ENCODE peak calls at places on chromosomes 13 and 19, in four cellular contexts. One of them, this sample, is unnamed.

GRCh38 chr13:33017410-33017929 is 1.2 kb downstream of the KL start:
- DNase-seq in naive thymus-derived CD4-positive, alpha-beta T cell: peak; percentile 47
- DNase-seq in dermis blood vessel endothelial cell: peak; percentile 72
- DNase-seq in naive B cell: no peak
- DNase-seq in this sample: peak; percentile 50

GRCh38 chr19:34662919-34663318 is 14.0 kb downstream of the SCGB2B2 start:
- DNase-seq in naive thymus-derived CD4-positive, alpha-beta T cell: no peak
- DNase-seq in dermis blood vessel endothelial cell: peak; percentile 66
- DNase-seq in naive B cell: no peak
- DNase-seq in this sample: peak; percentile 59

GRCh38 chr19:17097593-17098126 is 22.1 kb downstream of the MYO9B start:
- DNase-seq in naive thymus-derived CD4-positive, alpha-beta T cell: no peak
- DNase-seq in dermis blood vessel endothelial cell: peak; percentile 41
- DNase-seq in naive B cell: no peak
- DNase-seq in this sample: no peak

GRCh38 chr19:1133471-1133929 is 29.7 kb downstream of the GPX4 start:
- DNase-seq in naive thymus-derived CD4-positive, alpha-beta T cell: peak; percentile 62
- DNase-seq in dermis blood vessel endothelial cell: peak; percentile 36
- DNase-seq in naive B cell: no peak
- DNase-seq in this sample: peak; percentile 47

GRCh38 chr13:42047561-42048322 is 706 bp upstream of the DGKH start:
- DNase-seq in naive thymus-derived CD4-positive, alpha-beta T cell: peak; percentile 46
- DNase-seq in dermis blood vessel endothelial cell: peak; percentile 67
- DNase-seq in naive B cell: no peak
- DNase-seq in this sample: peak; percentile 75

GRCh38 chr19:41734156-41734555 is 21.2 kb upstream of the CEACAM6 start:
- DNase-seq in naive thymus-derived CD4-positive, alpha-beta T cell: no peak
- DNase-seq in dermis blood vessel endothelial cell: no peak
- DNase-seq in naive B cell: no peak
- DNase-seq in this sample: no peak

GRCh38 chr19:3573162-3573857 is 566 bp downstream of the HMG20B start:
- DNase-seq in naive thymus-derived CD4-positive, alpha-beta T cell: no peak
- DNase-seq in dermis blood vessel endothelial cell: no peak
- DNase-seq in naive B cell: no peak
- DNase-seq in this sample: no peak

GRCh38 chr19:1441022-1441426 is 2.8 kb downstream of the RPS15 start:
- DNase-seq in naive thymus-derived CD4-positive, alpha-beta T cell: no peak
- DNase-seq in dermis blood vessel endothelial cell: no peak
- DNase-seq in naive B cell: no peak
- DNase-seq in this sample: no peak

GRCh38 chr19:1067341-1068103 is 555 bp downstream of the ARHGAP45 start:
- DNase-seq in naive thymus-derived CD4-positive, alpha-beta T cell: no peak
- DNase-seq in dermis blood vessel endothelial cell: no peak
- DNase-seq in naive B cell: peak; percentile 76
- DNase-seq in this sample: no peak

GRCh38 chr19:15640904-15641597 is 354 bp downstream of the CYP4F3 start:
- DNase-seq in naive thymus-derived CD4-positive, alpha-beta T cell: no peak
- DNase-seq in dermis blood vessel endothelial cell: no peak
- DNase-seq in naive B cell: no peak
- DNase-seq in this sample: no peak

GRCh38 chr19:1017115-1017905 is 3.6 kb downstream of the TMEM259 start:
- DNase-seq in naive thymus-derived CD4-positive, alpha-beta T cell: no peak
- DNase-seq in dermis blood vessel endothelial cell: peak; percentile 28
- DNase-seq in naive B cell: no peak
- DNase-seq in this sample: no peak

This sample was measured in A673.